ENCODE peak calls at places on chromosomes 6 and 20, in nine cellular contexts. X, W, H, J, I, D, E, F and M are unnamed samples.

GRCh38 chr6:165770430-165771082 is 107.5 kb upstream of the PDE10A start:
- DNase-seq in X (no peak), W (no peak), H (no peak), J (no peak), I (no peak), D (no peak), E (no peak), F (no peak), M (no peak)

GRCh38 chr6:36599791-36600209 is 5.6 kb downstream of the SRSF3 start:
- DNase-seq in X (peak), W (peak), H (no peak), J (peak), I (peak), D (peak), E (no peak), F (peak), M (no peak)

GRCh38 chr6:129432738-129433137 is 277.2 kb downstream of the ARHGAP18 start:
- DNase-seq in X (no peak), W (peak), H (peak), J (no peak), I (no peak), D (peak), E (no peak), F (no peak), M (no peak)

GRCh38 chr20:45765307-45765910 is 26.3 kb downstream of the WFDC3 start:
- DNase-seq in X (no peak), W (no peak), H (no peak), J (no peak), I (no peak), D (no peak), E (no peak), F (no peak), M (no peak)

GRCh38 chr6:16388488-16388887 is 150.1 kb downstream of the GMPR start:
- DNase-seq in X (peak), W (peak), H (no peak), J (no peak), I (no peak), D (no peak), E (no peak), F (no peak), M (no peak)

GRCh38 chr20:63098195-63098810 is 91.5 kb upstream of the BHLHE23 start:
- DNase-seq in X (no peak), W (no peak), H (no peak), J (no peak), I (no peak), D (no peak), E (no peak), F (no peak), M (no peak)

GRCh38 chr20:62949887-62950286 is 2.6 kb upstream of the SLC17A9 start:
- DNase-seq in X (no peak), W (no peak), H (no peak), J (no peak), I (peak), D (no peak), E (no peak), F (no peak), M (no peak)

GRCh38 chr6:145875496-145876244 is 61.1 kb upstream of the FBXO30 start:
- DNase-seq in X (no peak), W (no peak), H (no peak), J (no peak), I (no peak), D (no peak), E (no peak), F (no peak), M (no peak)

DNA sequence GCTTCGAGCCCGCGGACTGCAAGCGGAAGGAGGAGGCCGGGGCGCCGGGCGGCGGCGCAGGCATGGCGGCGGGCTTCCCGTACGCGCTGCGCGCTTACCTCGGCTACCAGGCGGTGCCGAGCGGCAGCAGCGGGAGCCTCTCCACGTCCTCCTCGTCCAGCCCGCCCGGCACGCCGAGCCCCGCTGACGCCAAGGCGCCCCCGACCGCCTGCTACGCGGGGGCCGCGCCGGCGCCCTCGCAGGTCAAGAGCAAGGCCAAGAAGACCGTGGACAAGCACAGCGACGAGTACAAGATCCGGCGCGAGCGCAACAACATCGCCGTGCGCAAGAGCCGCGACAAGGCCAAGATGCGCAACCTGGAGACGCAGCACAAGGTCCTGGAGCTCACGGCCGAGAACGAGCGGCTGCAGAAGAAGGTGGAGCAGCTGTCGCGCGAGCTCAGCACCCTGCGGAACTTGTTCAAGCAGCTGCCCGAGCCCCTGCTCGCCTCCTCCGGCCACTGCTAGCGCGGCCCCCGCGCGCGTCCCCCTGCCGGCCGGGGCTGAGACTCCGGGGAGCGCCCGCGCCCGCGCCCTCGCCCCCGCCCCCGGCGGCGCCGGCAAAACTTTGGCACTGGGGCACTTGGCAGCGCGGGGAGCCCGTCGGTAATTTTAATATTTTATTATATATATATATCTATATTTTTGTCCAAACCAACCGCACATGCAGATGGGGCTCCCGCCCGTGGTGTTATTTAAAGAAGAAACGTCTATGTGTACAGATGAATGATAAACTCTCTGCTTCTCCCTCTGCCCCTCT is 1.1 kb downstream of the CEBPB start:
- DNase-seq in X (peak), W (peak), H (peak), J (peak), I (peak), D (peak), E (peak), F (peak), M (peak)
- TF ChIP-seq CTCF in X (peak), W (peak), H (peak), J (peak), I (peak), D (no peak), E (peak), F (peak), M (no peak)

GRCh38 chr20:15061061-15061430 is 723.6 kb upstream of the FLRT3 start:
- DNase-seq in X (no peak), W (no peak), H (no peak), J (no peak), I (no peak), D (no peak), E (no peak), F (no peak), M (no peak)

GRCh38 chr20:15063077-15063476 is 725.7 kb upstream of the FLRT3 start:
- DNase-seq in X (no peak), W (peak), H (no peak), J (no peak), I (no peak), D (no peak), E (no peak), F (no peak), M (no peak)

GRCh38 chr20:15060265-15061060 is 723.1 kb upstream of the FLRT3 start:
- DNase-seq in X (no peak), W (no peak), H (no peak), J (no peak), I (no peak), D (no peak), E (no peak), F (no peak), M (no peak)

GRCh38 chr20:15058836-15059235 is 721.4 kb upstream of the FLRT3 start:
- DNase-seq in X (no peak), W (no peak), H (no peak), J (no peak), I (no peak), D (no peak), E (no peak), F (no peak), M (no peak)

DNA sequence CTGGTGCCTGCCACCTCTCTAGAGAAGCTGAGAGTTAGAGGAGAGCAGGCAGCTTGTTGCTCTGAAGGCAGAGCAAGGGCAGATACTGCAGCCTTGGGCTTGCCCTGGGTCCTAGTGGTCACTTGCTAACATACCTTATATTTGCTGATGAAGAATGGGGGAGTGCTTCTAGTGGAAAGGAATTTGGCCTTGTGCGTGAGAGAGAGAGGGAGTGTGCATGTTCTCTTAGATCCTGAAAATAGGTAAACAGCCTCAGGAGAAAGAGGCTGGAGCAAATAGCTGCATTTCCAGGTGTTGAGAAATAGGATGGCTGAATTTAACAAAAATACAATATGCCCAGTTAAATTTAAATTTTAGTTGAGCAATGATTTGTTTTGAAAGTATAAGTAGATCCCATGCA is 724.5 kb upstream of the FLRT3 start:
- DNase-seq in X (no peak), W (no peak), H (no peak), J (no peak), I (no peak), D (no peak), E (no peak), F (no peak), M (no peak)
- TF ChIP-seq CTCF in X (no peak), W (no peak), H (no peak), J (no peak), I (no peak), D (no peak), E (no peak), F (no peak), M (no peak)

DNA sequence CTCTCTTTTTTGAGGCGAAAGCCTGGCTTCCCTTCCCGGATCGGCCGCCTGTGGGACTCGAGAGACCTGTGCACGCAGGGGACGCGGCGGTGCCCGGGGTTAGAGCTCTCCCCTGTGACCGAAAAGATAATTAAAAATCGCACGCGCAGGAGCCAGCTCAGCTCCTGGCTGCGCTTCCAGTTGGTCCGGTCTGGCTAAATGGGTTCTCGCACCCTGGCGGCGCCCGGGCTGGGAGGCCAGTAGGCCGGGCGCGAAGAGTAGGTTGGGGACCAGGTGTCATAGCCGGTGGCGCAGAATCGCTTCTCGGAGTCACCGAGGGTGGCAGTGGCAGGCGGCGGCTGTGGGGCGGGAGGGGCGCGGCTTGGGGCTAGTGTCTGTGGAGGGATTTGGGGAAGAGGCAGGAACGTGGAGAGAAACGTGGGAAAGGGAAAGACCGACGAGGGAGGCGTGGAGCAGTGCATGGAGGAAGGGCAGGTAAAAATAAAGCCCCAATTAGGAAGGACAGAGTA is 41.9 kb upstream of the SUPT3H start:
- DNase-seq in X (peak), W (peak), H (peak), J (peak), I (peak), D (no peak), E (peak), F (peak), M (peak)
- TF ChIP-seq CTCF in X (peak), W (peak), H (peak), J (no peak), I (no peak), D (peak), E (peak), F (peak), M (no peak)

GRCh38 chr6:159608961-159609673 is 83.9 kb downstream of the SOD2 start:
- DNase-seq in X (peak), W (peak), H (peak), J (peak), I (no peak), D (peak), E (no peak), F (no peak), M (no peak)
- TF ChIP-seq CTCF in X (peak), W (peak), H (peak), J (peak), I (no peak), D (peak), E (peak), F (no peak), M (no peak)

GRCh38 chr6:50087231-50087954 is 37.7 kb upstream of the DEFB112 start:
- DNase-seq in X (no peak), W (no peak), H (no peak), J (peak), I (no peak), D (peak), E (no peak), F (no peak), M (no peak)
- TF ChIP-seq CTCF in X (no peak), W (no peak), H (no peak), J (no peak), I (no peak), D (no peak), E (no peak), F (no peak), M (no peak)

GRCh38 chr6:40804905-40805304 is 217.7 kb upstream of the LRFN2 start:
- DNase-seq in X (no peak), W (no peak), H (no peak), J (no peak), I (no peak), D (no peak), E (no peak), F (no peak), M (no peak)
- TF ChIP-seq CTCF in X (peak), W (peak), H (peak), J (no peak), I (no peak), D (no peak), E (peak), F (no peak), M (no peak)

DNA sequence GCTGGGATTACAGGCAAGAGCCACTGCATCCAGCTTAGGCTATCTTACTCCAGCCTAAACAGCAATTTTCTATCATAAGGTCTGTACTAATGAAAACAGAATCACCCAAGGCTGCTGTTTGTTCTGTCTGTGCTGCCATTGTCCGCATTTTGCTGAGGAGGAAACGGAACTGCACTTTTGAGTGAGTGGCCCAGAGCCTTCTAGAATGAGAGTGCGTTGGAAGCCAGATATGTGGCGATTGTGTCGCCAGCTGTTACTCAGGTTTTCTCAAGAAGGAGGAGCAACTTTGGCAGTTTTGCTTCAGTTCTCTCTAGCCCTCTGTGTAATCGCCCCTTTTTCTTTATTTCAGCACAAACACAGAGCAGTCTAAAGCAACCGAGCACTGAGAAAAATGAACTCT is 18.3 kb downstream of the PRDM1 start:
- DNase-seq in X (no peak), W (no peak), H (no peak), J (no peak), I (no peak), D (no peak), E (no peak), F (no peak), M (no peak)
- TF ChIP-seq CTCF in X (no peak), W (no peak), H (no peak), J (no peak), I (no peak), D (no peak), E (no peak), F (no peak), M (no peak)

GRCh38 chr6:163955752-163956151 is 541.2 kb downstream of the QKI start:
- DNase-seq in X (no peak), W (no peak), H (no peak), J (no peak), I (no peak), D (no peak), E (no peak), F (no peak), M (no peak)

GRCh38 chr6:163955131-163955530 is 540.6 kb downstream of the QKI start:
- DNase-seq in X (peak), W (no peak), H (no peak), J (no peak), I (no peak), D (peak), E (no peak), F (no peak), M (no peak)

GRCh38 chr6:163956571-163957407 is 542.3 kb downstream of the QKI start:
- DNase-seq in X (peak), W (peak), H (peak), J (peak), I (peak), D (peak), E (peak), F (peak), M (peak)

GRCh38 chr6:163960128-163960527 is 545.6 kb downstream of the QKI start:
- DNase-seq in X (no peak), W (no peak), H (no peak), J (no peak), I (no peak), D (no peak), E (no peak), F (no peak), M (no peak)

DNA sequence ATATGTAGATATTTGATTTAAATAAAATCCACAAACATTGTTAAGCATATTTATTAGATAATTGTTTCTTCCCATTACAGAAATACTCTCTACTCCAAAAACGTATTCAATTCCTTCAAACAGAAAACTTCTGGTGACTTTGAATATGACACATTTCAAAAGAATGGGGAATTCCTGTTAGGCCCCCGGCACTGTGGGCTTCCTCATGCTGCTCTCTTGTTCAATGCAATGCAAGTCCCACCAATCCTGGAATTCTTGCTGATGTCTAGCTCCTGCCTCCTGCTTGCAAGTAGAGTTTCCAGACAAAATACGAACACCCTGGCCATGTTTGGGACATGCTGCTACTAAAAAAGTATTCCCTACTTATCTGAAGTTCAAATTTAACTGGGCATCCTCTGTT is 544.1 kb downstream of the QKI start:
- DNase-seq in X (peak), W (no peak), H (no peak), J (peak), I (no peak), D (no peak), E (no peak), F (no peak), M (no peak)
- TF ChIP-seq CTCF in X (no peak), W (no peak), H (no peak), J (no peak), I (no peak), D (no peak), E (no peak), F (no peak), M (no peak)

GRCh38 chr6:804771-805170 is 111.8 kb upstream of the EXOC2 start:
- DNase-seq in X (no peak), W (no peak), H (no peak), J (no peak), I (no peak), D (no peak), E (no peak), F (no peak), M (no peak)
- TF ChIP-seq CTCF in X (no peak), W (no peak), H (no peak), J (no peak), I (no peak), D (no peak), E (no peak), F (no peak), M (no peak)

DNA sequence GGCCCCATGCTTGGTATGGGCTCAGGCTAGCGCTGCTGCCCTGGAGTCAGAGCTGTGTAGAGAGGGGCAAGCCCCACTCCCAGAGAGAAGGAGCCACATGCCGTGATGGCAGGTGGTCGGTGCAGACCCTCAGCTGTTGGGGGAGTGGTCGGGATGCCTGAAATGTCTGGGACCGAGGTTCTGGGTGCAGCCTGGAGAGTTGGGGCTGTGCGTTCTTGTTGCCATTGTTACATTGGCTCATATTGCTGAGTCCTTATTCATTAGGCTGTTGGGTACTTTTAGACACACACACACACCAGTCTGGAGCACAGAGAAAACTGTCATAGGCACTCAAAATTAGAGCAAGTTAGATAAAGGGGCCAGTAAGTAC is 83.9 kb downstream of the UNC5CL start:
- DNase-seq in X (no peak), W (no peak), H (no peak), J (no peak), I (no peak), D (no peak), E (no peak), F (no peak), M (no peak)
- TF ChIP-seq CTCF in X (no peak), W (no peak), H (no peak), J (no peak), I (no peak), D (no peak), E (no peak), F (no peak), M (no peak)